ENCODE peak calls at places on chromosomes 16 and 17, in nine cellular contexts. E, C, L, F, O, P, Y, K and G are unnamed samples.

GRCh38 chr16:21260870-21261791 is 17.0 kb downstream of the CRYM start:
- DNase-seq in E (no peak), C (no peak), L (no peak), F (peak), O (peak), P (no peak), Y (no peak), K (peak), G (peak)

GRCh38 chr17:59437766-59438165 is 106.3 kb downstream of the YPEL2 start:
- DNase-seq in E (no peak), C (no peak), L (no peak), F (no peak), O (no peak), P (no peak), Y (no peak), K (no peak), G (no peak)

GRCh38 chr16:31010943-31011342 is 505 bp upstream of the STX1B start:
- DNase-seq in E (no peak), C (no peak), L (no peak), F (no peak), O (no peak), P (no peak), Y (no peak), K (peak), G (no peak)

GRCh38 chr16:31696968-31697743 is 169.5 kb downstream of the AHSP start:
- DNase-seq in E (no peak), C (no peak), L (no peak), F (no peak), O (peak), P (no peak), Y (peak), K (peak), G (peak)

GRCh38 chr17:74512624-74513084 is 18.6 kb downstream of the CD300LB start:
- DNase-seq in E (peak), C (peak), L (no peak), F (no peak), O (peak), P (no peak), Y (peak), K (peak), G (no peak)

GRCh38 chr16:2737895-2738418 is 14.5 kb upstream of the SRRM2 start:
- DNase-seq in E (no peak), C (no peak), L (no peak), F (no peak), O (no peak), P (no peak), Y (no peak), K (no peak), G (no peak)

GRCh38 chr17:71455219-71455618 is 665.6 kb upstream of the SOX9 start:
- DNase-seq in E (no peak), C (no peak), L (no peak), F (no peak), O (no peak), P (no peak), Y (no peak), K (no peak), G (no peak)

GRCh38 chr17:66191607-66192377 is at the start of gene CEP112:
- DNase-seq in E (no peak), C (peak), L (peak), F (peak), O (peak), P (peak), Y (peak), K (peak), G (peak)

GRCh38 chr17:66667491-66668030 is 167.4 kb upstream of the CACNG5 start:
- DNase-seq in E (no peak), C (peak), L (peak), F (no peak), O (no peak), P (no peak), Y (no peak), K (no peak), G (no peak)

GRCh38 chr17:80158846-80159245 is 11.0 kb upstream of the CARD14 start:
- DNase-seq in E (no peak), C (no peak), L (no peak), F (no peak), O (no peak), P (no peak), Y (no peak), K (no peak), G (no peak)

GRCh38 chr16:16143038-16143763 is 80.1 kb downstream of the ABCC6 start:
- DNase-seq in E (no peak), C (no peak), L (no peak), F (no peak), O (no peak), P (no peak), Y (no peak), K (peak), G (peak)

GRCh38 chr17:81022371-81022729 is 12.6 kb upstream of the BAIAP2 start:
- DNase-seq in E (no peak), C (no peak), L (no peak), F (no peak), O (no peak), P (no peak), Y (no peak), K (no peak), G (no peak)

GRCh38 chr16:20918486-20919239 is 18.1 kb downstream of the LYRM1 start:
- DNase-seq in E (no peak), C (no peak), L (no peak), F (peak), O (no peak), P (no peak), Y (no peak), K (peak), G (peak)

GRCh38 chr17:60392845-60393702 is 1.1 kb upstream of the USP32 start:
- DNase-seq in E (no peak), C (peak), L (peak), F (peak), O (peak), P (no peak), Y (no peak), K (peak), G (peak)

GRCh38 chr17:15261063-15261817 is 3.9 kb downstream of the PMP22 start:
- DNase-seq in E (no peak), C (no peak), L (no peak), F (peak), O (peak), P (peak), Y (peak), K (peak), G (peak)

GRCh38 chr16:51357839-51358238 is 206.8 kb upstream of the SALL1 start:
- DNase-seq in E (no peak), C (no peak), L (no peak), F (no peak), O (no peak), P (no peak), Y (no peak), K (no peak), G (no peak)

GRCh38 chr17:10754109-10754508 is 24.3 kb upstream of the TMEM220 start:
- DNase-seq in E (no peak), C (no peak), L (no peak), F (no peak), O (no peak), P (no peak), Y (no peak), K (peak), G (peak)

GRCh38 chr16:9647981-9648701 is 534.1 kb downstream of the GRIN2A start:
- DNase-seq in E (no peak), C (no peak), L (no peak), F (peak), O (peak), P (no peak), Y (no peak), K (peak), G (peak)

GRCh38 chr17:8002646-8003593 is 505 bp downstream of the GUCY2D start:
- DNase-seq in E (no peak), C (no peak), L (no peak), F (no peak), O (no peak), P (no peak), Y (no peak), K (peak), G (no peak)

GRCh38 chr17:33942414-33942813 is 312.7 kb upstream of the CCL2 start:
- DNase-seq in E (no peak), C (no peak), L (no peak), F (no peak), O (no peak), P (no peak), Y (no peak), K (no peak), G (no peak)

GRCh38 chr16:11144122-11144521 is 111.9 kb downstream of the SOCS1 start:
- DNase-seq in E (no peak), C (no peak), L (no peak), F (no peak), O (no peak), P (no peak), Y (no peak), K (no peak), G (no peak)